ENCODE peak calls at places on chromosomes 13 and 19, in seven cellular contexts. One of them, this sample, is unnamed.

GRCh38 chr13:109412232-109412935 is 374.0 kb downstream of the IRS2 start:
- DNase-seq in IMR-90: peak
- DNase-seq in fibroblast of the aortic adventitia: no peak
- DNase-seq in left ventricle myocardium inferior: peak
- DNase-seq in colonic mucosa: peak
- DNase-seq in PC-3: peak
- DNase-seq in coronary artery: no peak
- DNase-seq in this sample: no peak

GRCh38 chr19:28871099-28871725 is 341.7 kb downstream of the UQCRFS1 start:
- DNase-seq in coronary artery: no peak
- DNase-seq in colonic mucosa: no peak
- DNase-seq in PC-3: no peak
- DNase-seq in IMR-90: no peak
- DNase-seq in fibroblast of the aortic adventitia: no peak
- DNase-seq in left ventricle myocardium inferior: no peak
- DNase-seq in this sample: no peak

GRCh38 chr13:37364024-37364423 is 234.5 kb downstream of the POSTN start:
- DNase-seq in fibroblast of the aortic adventitia: peak
- DNase-seq in IMR-90: no peak
- DNase-seq in colonic mucosa: no peak
- DNase-seq in left ventricle myocardium inferior: no peak
- DNase-seq in PC-3: no peak
- DNase-seq in coronary artery: no peak
- DNase-seq in this sample: no peak

GRCh38 chr19:41623360-41623759 is 3.5 kb downstream of the CEACAM4 start:
- DNase-seq in coronary artery: no peak
- DNase-seq in colonic mucosa: no peak
- DNase-seq in left ventricle myocardium inferior: no peak
- DNase-seq in fibroblast of the aortic adventitia: no peak
- DNase-seq in PC-3: no peak
- DNase-seq in IMR-90: no peak
- DNase-seq in this sample: no peak

GRCh38 chr13:113653264-113654174 is 4.5 kb downstream of the ATP4B start:
- DNase-seq in fibroblast of the aortic adventitia: no peak
- DNase-seq in coronary artery: peak
- DNase-seq in colonic mucosa: no peak
- DNase-seq in IMR-90: no peak
- DNase-seq in PC-3: peak
- DNase-seq in left ventricle myocardium inferior: peak
- DNase-seq in this sample: no peak

GRCh38 chr19:3270908-3271307 is 46.4 kb downstream of the CELF5 start:
- DNase-seq in coronary artery: no peak
- DNase-seq in IMR-90: peak
- DNase-seq in PC-3: peak
- DNase-seq in left ventricle myocardium inferior: no peak
- DNase-seq in fibroblast of the aortic adventitia: peak
- DNase-seq in colonic mucosa: no peak
- DNase-seq in this sample: no peak

GRCh38 chr19:28485300-28485699 is 727.7 kb downstream of the UQCRFS1 start:
- DNase-seq in fibroblast of the aortic adventitia: no peak
- DNase-seq in PC-3: no peak
- DNase-seq in IMR-90: no peak
- DNase-seq in left ventricle myocardium inferior: no peak
- DNase-seq in coronary artery: no peak
- DNase-seq in colonic mucosa: peak
- DNase-seq in this sample: no peak

GRCh38 chr13:42348576-42348975 is 76.6 kb downstream of the AKAP11 start:
- DNase-seq in colonic mucosa: no peak
- DNase-seq in coronary artery: no peak
- DNase-seq in IMR-90: no peak
- DNase-seq in left ventricle myocardium inferior: no peak
- DNase-seq in PC-3: no peak
- DNase-seq in fibroblast of the aortic adventitia: no peak
- DNase-seq in this sample: no peak

GRCh38 chr13:45327253-45327954 is 13.6 kb downstream of the TPT1 start:
- DNase-seq in fibroblast of the aortic adventitia: no peak
- DNase-seq in PC-3: peak
- DNase-seq in IMR-90: no peak
- DNase-seq in coronary artery: no peak
- DNase-seq in colonic mucosa: no peak
- DNase-seq in left ventricle myocardium inferior: no peak
- DNase-seq in this sample: no peak

GRCh38 chr13:46721054-46721453 is 75.9 kb downstream of the ESD start:
- DNase-seq in left ventricle myocardium inferior: peak
- DNase-seq in colonic mucosa: peak
- DNase-seq in PC-3: peak
- DNase-seq in coronary artery: no peak
- DNase-seq in fibroblast of the aortic adventitia: peak
- DNase-seq in IMR-90: peak
- DNase-seq in this sample: no peak

GRCh38 chr19:52734340-52734892 is 428 bp downstream of the ZNF611 start:
- DNase-seq in fibroblast of the aortic adventitia: peak
- DNase-seq in IMR-90: no peak
- DNase-seq in colonic mucosa: no peak
- DNase-seq in coronary artery: peak
- DNase-seq in PC-3: no peak
- DNase-seq in left ventricle myocardium inferior: peak
- DNase-seq in this sample: no peak

DNA sequence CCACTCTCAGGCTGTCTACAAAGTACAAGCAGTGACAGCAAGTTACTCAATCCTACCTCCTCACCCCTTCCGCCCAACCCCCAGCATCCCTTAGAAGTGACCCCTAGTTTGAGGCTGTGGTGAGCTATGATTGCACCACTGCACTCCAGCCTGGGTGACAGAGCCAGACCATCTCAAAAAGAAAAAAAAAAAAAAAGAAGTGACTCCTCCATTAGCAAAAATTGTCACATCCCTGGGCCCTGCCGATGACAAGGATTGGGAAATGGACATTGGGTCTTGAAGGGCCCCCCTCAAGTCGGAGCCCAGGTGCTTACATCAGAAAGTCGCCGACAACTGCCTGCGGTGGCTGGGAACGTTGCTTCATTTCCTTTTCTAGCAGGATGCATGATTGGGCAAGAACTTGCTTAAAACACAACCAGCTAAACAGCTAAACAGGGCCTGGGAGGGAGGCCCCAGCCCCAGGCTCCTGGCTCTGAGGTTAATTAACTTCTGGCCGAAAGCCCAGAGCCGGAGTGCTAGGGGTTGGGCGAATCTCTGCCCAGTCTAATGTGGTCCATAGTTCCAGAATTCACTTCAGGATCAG is 15.3 kb downstream of the RAB3D start:
- DNase-seq in IMR-90: peak
- DNase-seq in colonic mucosa: peak
- DNase-seq in left ventricle myocardium inferior: peak
- DNase-seq in PC-3: peak
- DNase-seq in fibroblast of the aortic adventitia: peak
- DNase-seq in coronary artery: peak
- DNase-seq in this sample: peak
- TF ChIP-seq CTCF in IMR-90: no peak
- TF ChIP-seq CTCF in colonic mucosa: no peak
- TF ChIP-seq CTCF in left ventricle myocardium inferior: no peak
- TF ChIP-seq CTCF in PC-3: no peak
- TF ChIP-seq CTCF in fibroblast of the aortic adventitia: no peak
- TF ChIP-seq CTCF in coronary artery: no peak
- TF ChIP-seq CTCF in this sample: no peak

GRCh38 chr13:79407349-79407979 is 1.4 kb upstream of the RBM26 start:
- DNase-seq in fibroblast of the aortic adventitia: no peak
- DNase-seq in colonic mucosa: no peak
- DNase-seq in PC-3: no peak
- DNase-seq in IMR-90: no peak
- DNase-seq in left ventricle myocardium inferior: no peak
- DNase-seq in coronary artery: no peak
- DNase-seq in this sample: no peak

GRCh38 chr13:79406597-79406908 is 498 bp upstream of the RBM26 start:
- DNase-seq in fibroblast of the aortic adventitia: no peak
- DNase-seq in left ventricle myocardium inferior: no peak
- DNase-seq in IMR-90: no peak
- DNase-seq in coronary artery: no peak
- DNase-seq in colonic mucosa: no peak
- DNase-seq in PC-3: no peak
- DNase-seq in this sample: no peak

GRCh38 chr13:79405501-79405830 is 589 bp downstream of the RBM26 start:
- DNase-seq in IMR-90: no peak
- DNase-seq in PC-3: no peak
- DNase-seq in colonic mucosa: peak
- DNase-seq in coronary artery: no peak
- DNase-seq in left ventricle myocardium inferior: no peak
- DNase-seq in fibroblast of the aortic adventitia: no peak
- DNase-seq in this sample: no peak

GRCh38 chr13:79404985-79405384 is 1.1 kb downstream of the RBM26 start:
- DNase-seq in left ventricle myocardium inferior: no peak
- DNase-seq in colonic mucosa: no peak
- DNase-seq in PC-3: no peak
- DNase-seq in coronary artery: no peak
- DNase-seq in IMR-90: no peak
- DNase-seq in fibroblast of the aortic adventitia: no peak
- DNase-seq in this sample: no peak

DNA sequence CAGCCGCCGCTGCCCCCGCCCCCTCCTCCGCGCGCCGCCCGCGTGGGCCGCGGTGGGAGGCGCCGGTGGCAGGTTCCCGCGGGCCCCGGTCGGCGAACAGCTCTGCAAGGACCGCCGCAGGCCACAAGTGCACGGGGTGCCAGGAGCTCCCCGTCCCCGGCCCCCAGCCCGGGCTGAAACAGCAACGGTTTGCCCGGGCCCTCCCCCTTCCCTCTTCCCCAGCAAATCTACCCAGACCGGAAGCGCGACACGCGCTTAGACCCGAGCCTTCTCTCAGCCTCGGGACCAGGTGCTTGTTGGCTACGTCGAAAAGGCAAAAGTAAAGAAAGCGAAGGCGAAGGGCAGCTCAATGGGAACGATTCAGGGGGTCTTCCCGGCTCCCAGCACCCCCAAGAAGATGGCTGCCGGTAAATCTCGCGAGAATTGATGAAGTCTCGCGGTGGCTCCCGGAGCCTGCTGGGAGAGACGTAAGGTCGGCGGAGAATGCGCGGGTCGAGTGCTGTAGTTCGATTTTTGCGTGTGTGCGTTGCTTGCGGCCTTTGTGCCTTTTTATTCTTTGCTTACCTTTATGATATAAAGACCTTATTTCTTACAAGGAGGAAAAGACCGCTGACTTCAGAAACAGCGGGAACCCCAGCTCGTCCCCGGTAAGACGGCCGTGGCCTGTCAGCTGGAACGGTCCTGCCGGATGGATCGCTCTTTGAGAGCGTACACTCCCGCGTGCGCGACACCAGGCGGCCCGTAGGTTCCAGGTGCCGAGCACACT is at the start of gene RBM26:
- DNase-seq in colonic mucosa: peak
- DNase-seq in left ventricle myocardium inferior: peak
- DNase-seq in coronary artery: peak
- DNase-seq in fibroblast of the aortic adventitia: peak
- DNase-seq in PC-3: peak
- DNase-seq in IMR-90: peak
- DNase-seq in this sample: peak
- TF ChIP-seq CTCF in colonic mucosa: no peak
- TF ChIP-seq CTCF in left ventricle myocardium inferior: peak
- TF ChIP-seq CTCF in coronary artery: no peak
- TF ChIP-seq CTCF in fibroblast of the aortic adventitia: peak
- TF ChIP-seq CTCF in PC-3: no peak
- TF ChIP-seq CTCF in IMR-90: no peak
- TF ChIP-seq CTCF in this sample: no peak

GRCh38 chr19:45717983-45718650 is 12.6 kb downstream of the FBXO46 start:
- DNase-seq in coronary artery: peak
- DNase-seq in fibroblast of the aortic adventitia: no peak
- DNase-seq in colonic mucosa: no peak
- DNase-seq in PC-3: no peak
- DNase-seq in IMR-90: no peak
- DNase-seq in left ventricle myocardium inferior: no peak
- DNase-seq in this sample: no peak

GRCh38 chr19:45715139-45715538 is 15.6 kb downstream of the FBXO46 start:
- DNase-seq in fibroblast of the aortic adventitia: no peak
- DNase-seq in coronary artery: no peak
- DNase-seq in IMR-90: no peak
- DNase-seq in PC-3: no peak
- DNase-seq in colonic mucosa: no peak
- DNase-seq in left ventricle myocardium inferior: no peak
- DNase-seq in this sample: no peak

GRCh38 chr19:45716314-45717130 is 14.2 kb downstream of the FBXO46 start:
- DNase-seq in coronary artery: no peak
- DNase-seq in IMR-90: no peak
- DNase-seq in fibroblast of the aortic adventitia: peak
- DNase-seq in PC-3: peak
- DNase-seq in colonic mucosa: peak
- DNase-seq in left ventricle myocardium inferior: no peak
- DNase-seq in this sample: no peak

GRCh38 chr19:45713141-45713540 is 17.6 kb downstream of the FBXO46 start:
- DNase-seq in PC-3: no peak
- DNase-seq in fibroblast of the aortic adventitia: no peak
- DNase-seq in coronary artery: no peak
- DNase-seq in colonic mucosa: no peak
- DNase-seq in left ventricle myocardium inferior: no peak
- DNase-seq in IMR-90: no peak
- DNase-seq in this sample: no peak

DNA sequence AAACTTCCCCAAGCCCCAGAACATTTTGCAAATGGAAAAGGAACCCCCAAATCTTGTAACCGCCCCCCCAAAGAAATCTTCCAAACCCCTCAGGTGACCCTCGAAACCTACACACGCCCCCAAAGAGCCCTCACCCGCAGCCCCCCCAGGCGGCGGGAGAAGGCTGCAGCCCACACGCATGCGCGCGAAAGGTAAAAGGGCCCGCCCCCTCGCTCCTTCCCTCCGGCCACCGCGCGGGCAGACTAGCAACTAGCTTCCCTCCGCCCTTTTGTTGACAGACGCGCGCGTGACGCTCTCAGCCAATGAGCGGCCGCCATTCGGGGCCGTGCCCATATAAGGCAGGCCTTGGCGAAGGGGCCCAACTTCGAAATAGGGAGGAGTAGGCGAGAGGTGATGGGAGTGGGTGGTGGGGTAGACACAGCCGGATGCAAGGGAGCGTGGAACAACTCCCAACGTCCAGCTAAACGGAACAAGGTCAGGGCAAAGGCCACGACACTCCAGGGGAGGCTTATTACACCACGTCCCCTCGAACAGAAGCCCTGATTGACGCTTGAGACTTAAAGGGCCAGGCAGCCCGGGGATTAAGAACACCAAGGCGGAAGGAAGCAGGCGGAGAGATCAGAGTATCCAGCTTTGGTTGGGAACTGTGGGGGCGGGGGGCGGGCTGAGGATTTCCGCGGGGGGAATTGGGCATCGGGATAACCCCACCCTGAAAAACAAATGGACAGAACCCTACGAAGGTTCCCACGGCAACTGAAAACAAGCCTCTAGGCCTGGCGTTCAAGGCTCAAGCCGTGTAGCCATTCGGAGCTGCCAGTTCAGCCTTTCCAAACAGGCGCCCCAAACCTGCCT is 13.3 kb downstream of the FBXO46 start:
- DNase-seq in fibroblast of the aortic adventitia: peak
- DNase-seq in left ventricle myocardium inferior: peak
- DNase-seq in coronary artery: peak
- DNase-seq in PC-3: peak
- DNase-seq in IMR-90: peak
- DNase-seq in colonic mucosa: peak
- DNase-seq in this sample: peak
- TF ChIP-seq CTCF in fibroblast of the aortic adventitia: peak
- TF ChIP-seq CTCF in left ventricle myocardium inferior: peak
- TF ChIP-seq CTCF in coronary artery: no peak
- TF ChIP-seq CTCF in PC-3: no peak
- TF ChIP-seq CTCF in IMR-90: peak
- TF ChIP-seq CTCF in colonic mucosa: no peak
- TF ChIP-seq CTCF in this sample: no peak

GRCh38 chr13:61684976-61685682 is 269.5 kb upstream of the PCDH20 start:
- DNase-seq in IMR-90: no peak
- DNase-seq in fibroblast of the aortic adventitia: no peak
- DNase-seq in PC-3: no peak
- DNase-seq in coronary artery: no peak
- DNase-seq in colonic mucosa: no peak
- DNase-seq in left ventricle myocardium inferior: no peak
- DNase-seq in this sample: no peak

GRCh38 chr13:61685683-61686013 is 270.0 kb upstream of the PCDH20 start:
- DNase-seq in fibroblast of the aortic adventitia: no peak
- DNase-seq in left ventricle myocardium inferior: no peak
- DNase-seq in colonic mucosa: no peak
- DNase-seq in PC-3: no peak
- DNase-seq in coronary artery: no peak
- DNase-seq in IMR-90: no peak
- DNase-seq in this sample: no peak
- TF ChIP-seq CTCF in fibroblast of the aortic adventitia: no peak
- TF ChIP-seq CTCF in left ventricle myocardium inferior: no peak
- TF ChIP-seq CTCF in colonic mucosa: no peak
- TF ChIP-seq CTCF in PC-3: peak
- TF ChIP-seq CTCF in coronary artery: no peak
- TF ChIP-seq CTCF in IMR-90: no peak
- TF ChIP-seq CTCF in this sample: peak

This sample was measured in osteocyte.